ENCODE peak calls at places on chromosomes 2 and 18, in ten cellular contexts. Z is coronary artery, S is esophagus muscularis mucosa, H is upper lobe of right lung, R is endodermal cell, D is dorsolateral prefrontal cortex, U is choroid plexus epithelial cell, W is MM.1S, V is DND-41, E is OCI-LY7. L is an unnamed sample.

GRCh38 chr2:223896751-223897320 is 48.3 kb downstream of the WDFY1 start:
- DNase-seq in V (no peak), W (peak; percentile 66), H (no peak), R (no peak), E (peak; percentile 63), Z (no peak), S (no peak), D (no peak), U (peak; percentile 65), L (peak; percentile 78)

GRCh38 chr18:46630991-46631390 is 26.0 kb downstream of the LOXHD1 start:
- DNase-seq in E (no peak), Z (peak; percentile 47), U (no peak), V (no peak), R (no peak), W (no peak), H (no peak), D (no peak), S (peak; percentile 75), L (no peak)

GRCh38 chr18:43013489-43013888 is 102.0 kb downstream of the RIT2 start:
- DNase-seq in U (peak; percentile 74), D (no peak), V (no peak), H (no peak), Z (no peak), E (no peak), W (no peak), R (no peak), S (no peak), L (no peak)

GRCh38 chr2:117980783-117981676 is 32.8 kb downstream of the CCDC93 start:
- DNase-seq in U (peak; percentile 94), R (no peak), E (no peak), Z (no peak), V (no peak), S (no peak), D (no peak), H (no peak), W (no peak), L (no peak)

GRCh38 chr2:45320956-45321355 is 290.1 kb downstream of the SRBD1 start:
- DNase-seq in U (no peak), Z (no peak), D (no peak), V (no peak), R (no peak), E (no peak), W (no peak), S (no peak), H (no peak), L (no peak)

GRCh38 chr2:24174851-24175277 is at the start of gene FAM228A:
- DNase-seq in R (no peak), S (no peak), H (no peak), Z (no peak), W (no peak), E (no peak), V (no peak), U (no peak), D (no peak), L (no peak)

GRCh38 chr2:10935953-10936942 is 24.5 kb downstream of the KCNF1 start:
- DNase-seq in R (peak; percentile 87), S (no peak), Z (no peak), E (no peak), H (no peak), D (peak; percentile 63), V (no peak), U (peak; percentile 95), W (peak; percentile 59), L (no peak)

GRCh38 chr18:8942021-8942908 is 160.2 kb upstream of the NDUFV2 start:
- DNase-seq in V (no peak), Z (no peak), D (no peak), W (no peak), H (no peak), E (peak; percentile 61), S (no peak), R (no peak), U (no peak), L (no peak)

GRCh38 chr2:69223759-69224494 is 163.1 kb downstream of the GFPT1 start:
- DNase-seq in D (no peak), H (no peak), U (no peak), E (no peak), S (no peak), R (no peak), W (no peak), V (no peak), Z (no peak), L (no peak)

GRCh38 chr2:105517814-105518705 is 119.2 kb upstream of the FHL2 start:
- DNase-seq in U (peak; percentile 69), R (no peak), W (no peak), E (no peak), Z (peak; percentile 93), V (no peak), H (peak; percentile 68), D (peak; percentile 37), S (peak; percentile 86), L (no peak)

GRCh38 chr2:234095301-234095700 is 44.8 kb downstream of the SPP2 start:
- DNase-seq in D (no peak), W (no peak), H (no peak), E (no peak), R (no peak), Z (no peak), S (peak; percentile 47), U (no peak), V (no peak), L (no peak)

GRCh38 chr2:65031341-65032015 is 24.7 kb upstream of the CEP68 start:
- DNase-seq in U (no peak), S (no peak), W (peak; percentile 96), H (no peak), E (peak; percentile 96), V (no peak), D (no peak), Z (no peak), R (no peak), L (peak; percentile 52)

DNA sequence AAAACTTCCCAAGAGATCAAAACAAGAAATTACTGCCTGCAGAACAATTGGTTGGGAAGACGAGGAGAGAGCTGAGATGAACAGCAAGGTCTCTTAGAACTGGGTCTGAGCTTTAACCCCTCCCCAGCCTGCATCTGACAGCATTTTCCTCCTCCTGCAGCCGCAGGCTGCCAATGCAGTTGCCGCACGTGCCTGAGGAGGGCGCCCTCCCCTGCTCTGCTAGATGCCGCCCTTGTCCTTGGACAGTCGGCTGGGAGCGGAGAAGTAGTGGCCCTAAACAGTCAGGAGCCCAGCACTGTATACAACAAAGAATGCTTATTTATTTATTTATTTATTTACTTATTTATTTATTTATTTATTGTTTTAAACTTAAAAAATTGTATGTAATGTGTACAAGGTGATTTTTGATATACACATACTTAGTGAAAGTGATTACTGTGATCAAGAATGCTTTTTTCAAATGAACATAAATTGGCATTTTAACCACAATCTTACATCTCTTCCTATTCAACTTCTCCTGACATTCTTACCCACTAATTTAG is 776.4 kb downstream of the TSN start:
- DNase-seq in Z (no peak), D (no peak), V (no peak), U (no peak), E (no peak), S (no peak), R (peak; percentile 96), H (peak; percentile 54), W (no peak), L (no peak)
- TF ChIP-seq CTCF in Z (no peak), D (no peak), V (peak; percentile 39), U (peak; percentile 41), E (peak; percentile 33), S (no peak), R (peak; percentile 96), H (no peak), W (no peak), L (peak; percentile 50)

GRCh38 chr2:146576301-146576700 is 1268.5 kb upstream of the ACVR2A start:
- DNase-seq in Z (no peak), S (no peak), W (no peak), U (no peak), E (no peak), H (no peak), V (no peak), D (no peak), R (no peak), L (no peak)

DNA sequence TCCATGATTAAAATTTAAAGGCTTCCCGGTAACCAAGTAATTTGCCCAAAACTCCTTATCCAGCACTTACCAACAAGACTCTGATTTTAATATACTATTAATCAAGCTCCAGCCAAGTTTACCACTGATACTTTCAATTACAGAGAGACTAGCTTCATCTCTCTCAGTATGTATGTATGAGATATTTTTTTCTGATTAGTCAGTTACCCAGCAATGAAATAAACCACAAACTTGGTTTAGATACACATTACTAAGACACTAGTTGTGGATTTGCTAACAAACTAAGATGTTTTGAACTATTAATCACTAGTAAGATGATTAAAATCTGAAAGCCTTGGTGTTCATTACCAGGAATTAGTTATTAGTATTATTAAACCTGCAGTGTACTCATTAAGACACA is 1272.2 kb upstream of the ACVR2A start:
- DNase-seq in V (no peak), S (no peak), E (no peak), U (peak; percentile 40), D (no peak), Z (no peak), R (no peak), W (no peak), H (no peak), L (no peak)
- H3K4me3 ChIP-seq in V (no peak overlapping the region), S (no peak overlapping the region), E (no peak overlapping the region), U (peak overlapping the region; percentile 14), D (no peak overlapping the region), Z (no peak overlapping the region), R (no peak overlapping the region), W (no peak overlapping the region), H (no peak overlapping the region), L (no peak overlapping the region)

GRCh38 chr2:46643493-46643892 is 164.1 kb downstream of the TMEM247 start:
- DNase-seq in V (no peak), S (no peak), W (peak; percentile 66), E (peak; percentile 7), D (no peak), Z (no peak), U (no peak), R (no peak), H (no peak), L (no peak)
- TF ChIP-seq CTCF in V (peak; percentile 26), S (no peak), W (peak; percentile 56), E (no peak), D (no peak), Z (no peak), U (peak; percentile 16), R (no peak), H (no peak), L (peak; percentile 31)

GRCh38 chr2:144515694-144516416 is 4.1 kb downstream of the ZEB2 start:
- DNase-seq in S (no peak), Z (no peak), W (no peak), V (peak; percentile 32), E (peak; percentile 44), U (peak; percentile 78), R (peak; percentile 73), H (peak; percentile 77), D (peak; percentile 46), L (no peak)

GRCh38 chr2:144513388-144514100 is 6.4 kb downstream of the ZEB2 start:
- DNase-seq in S (no peak), R (peak; percentile 64), Z (no peak), W (no peak), U (peak; percentile 78), E (no peak), D (no peak), H (no peak), V (no peak), L (no peak)

GRCh38 chr2:144516417-144516980 is 3.4 kb downstream of the ZEB2 start:
- DNase-seq in R (peak; percentile 76), H (peak; percentile 69), E (peak; percentile 32), S (no peak), Z (no peak), W (no peak), V (no peak), D (no peak), U (no peak), L (no peak)

GRCh38 chr2:144514731-144515424 is 5.0 kb downstream of the ZEB2 start:
- DNase-seq in R (no peak), E (no peak), W (no peak), S (no peak), V (no peak), Z (no peak), D (no peak), U (no peak), H (no peak), L (no peak)

GRCh38 chr2:144515425-144515693 is 4.6 kb downstream of the ZEB2 start:
- DNase-seq in E (no peak), S (no peak), V (no peak), D (no peak), U (no peak), H (no peak), W (no peak), Z (no peak), R (no peak), L (no peak)
- H3K4me3 ChIP-seq in E (peak overlapping the region; percentile 83), S (peak overlapping the region; percentile 68), V (peak overlapping the region; percentile 71), D (peak overlapping the region; percentile 61), U (peak overlapping the region; percentile 88), H (peak overlapping the region; percentile 63), W (no peak overlapping the region), Z (peak overlapping the region; percentile 78), R (peak overlapping the region; percentile 65), L (peak overlapping the region; percentile 65)

L was measured in GM06990.